ENCODE peak calls at places on chromosomes 3 and 15, in nine cellular contexts. F is cardiac muscle cell, B is OCI-LY7, N is adrenal gland, X is glutamatergic neuron, K is Peyer's patch, R is upper lobe of left lung, I is fibroblast of pulmonary artery, W is astrocyte of the cerebellum. G is an unnamed sample.

GRCh38 chr3:67655364-67656121 is 1.1 kb upstream of the SUCLG2 start:
- DNase-seq in F (no peak), B (peak; percentile 32), N (no peak), X (no peak), K (peak; percentile 93), R (no peak), I (no peak), W (no peak), G (no peak)

GRCh38 chr3:186598108-186598784 is 14.6 kb upstream of the AHSG start:
- DNase-seq in F (peak; percentile 36), B (no peak), N (no peak), X (no peak), K (no peak), R (no peak), I (peak; percentile 68), W (peak; percentile 60), G (no peak)

GRCh38 chr3:134600685-134601502 is 49.9 kb downstream of the KY start:
- DNase-seq in F (peak; percentile 86), B (peak; percentile 57), N (peak; percentile 71), X (peak; percentile 90), K (peak; percentile 31), R (peak; percentile 93), I (peak; percentile 70), W (peak; percentile 42), G (peak; percentile 85)

GRCh38 chr3:31592764-31593163 is 60.0 kb downstream of the STT3B start:
- DNase-seq in F (no peak), B (no peak), N (no peak), X (no peak), K (no peak), R (no peak), I (no peak), W (no peak), G (no peak)

GRCh38 chr3:178736300-178736699 is 200.1 kb downstream of the KCNMB2 start:
- DNase-seq in F (no peak), B (no peak), N (no peak), X (no peak), K (no peak), R (no peak), I (no peak), W (no peak), G (no peak)

GRCh38 chr3:169660709-169661566 is 2.6 kb downstream of the MECOM start:
- DNase-seq in F (peak; percentile 20), B (no peak), N (no peak), X (no peak), K (no peak), R (no peak), I (peak; percentile 67), W (peak; percentile 49), G (no peak)

GRCh38 chr15:75666823-75667501 is 19.2 kb downstream of the SNX33 start:
- DNase-seq in F (no peak), B (no peak), N (no peak), X (peak; percentile 52), K (no peak), R (no peak), I (peak; percentile 99), W (peak; percentile 94), G (no peak)

GRCh38 chr15:99435761-99436346 is 129.9 kb upstream of the MEF2A start:
- DNase-seq in F (no peak), B (no peak), N (peak; percentile 6), X (peak; percentile 4), K (no peak), R (peak; percentile 24), I (no peak), W (no peak), G (no peak)

GRCh38 chr3:148269816-148270215 is 427.9 kb upstream of the AGTR1 start:
- DNase-seq in F (no peak), B (no peak), N (no peak), X (no peak), K (no peak), R (no peak), I (no peak), W (no peak), G (no peak)

GRCh38 chr3:59829527-59829926 is 779.7 kb upstream of the CFAP20DC start:
- DNase-seq in F (no peak), B (no peak), N (no peak), X (no peak), K (no peak), R (no peak), I (no peak), W (no peak), G (no peak)

GRCh38 chr3:72322264-72322976 is 525.8 kb downstream of the SHQ1 start:
- DNase-seq in F (no peak), B (no peak), N (no peak), X (no peak), K (no peak), R (no peak), I (no peak), W (no peak), G (no peak)

GRCh38 chr15:52551762-52552161 is 17.1 kb downstream of the ARPP19 start:
- DNase-seq in F (no peak), B (no peak), N (no peak), X (no peak), K (no peak), R (no peak), I (no peak), W (no peak), G (no peak)

GRCh38 chr15:52540374-52541012 is 11.8 kb upstream of the MYO5A start:
- DNase-seq in F (no peak), B (no peak), N (no peak), X (no peak), K (no peak), R (no peak), I (no peak), W (no peak), G (no peak)

DNA sequence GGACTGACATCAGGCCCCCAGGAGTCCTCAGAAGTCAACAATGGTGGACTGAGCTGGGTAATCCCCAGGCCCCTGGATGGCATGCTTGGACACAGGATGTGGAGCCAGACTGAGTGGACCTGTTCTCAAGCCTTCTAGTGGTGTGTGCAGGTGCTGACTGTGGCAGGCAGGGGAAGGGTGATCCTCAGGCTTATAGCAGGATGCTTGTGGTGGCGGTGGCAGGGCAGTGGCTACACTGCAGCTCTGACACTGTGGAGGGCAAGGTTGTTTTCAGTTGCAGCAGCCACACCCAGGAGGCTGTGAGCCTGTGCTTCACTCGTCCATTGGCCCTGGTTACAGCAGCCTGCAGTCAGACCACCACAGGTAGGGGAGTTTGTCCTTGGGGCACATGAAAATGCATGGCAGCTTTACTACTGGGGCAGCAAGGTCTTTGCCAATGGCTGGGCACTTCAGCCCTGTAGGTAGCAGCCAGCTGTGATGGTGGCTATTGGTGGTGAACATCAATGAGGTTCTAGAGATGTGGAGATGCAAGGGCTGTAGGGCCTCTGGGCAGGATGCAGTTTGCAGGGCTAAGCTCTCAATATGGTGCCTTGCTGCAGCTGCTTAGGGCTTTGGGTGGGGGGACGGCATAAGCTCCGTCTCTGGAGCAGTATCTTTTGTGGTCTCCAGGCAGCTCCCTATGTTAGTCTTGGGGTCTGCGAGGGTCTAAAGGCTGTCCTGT is 17.5 kb upstream of the MYO5A start:
- DNase-seq in F (no peak), B (peak; percentile 16), N (no peak), X (no peak), K (no peak), R (no peak), I (no peak), W (no peak), G (no peak)
- TF ChIP-seq CTCF in F (no peak), B (no peak), N (no peak), X (no peak), K (no peak), R (no peak), I (no peak), W (no peak), G (no peak)

DNA sequence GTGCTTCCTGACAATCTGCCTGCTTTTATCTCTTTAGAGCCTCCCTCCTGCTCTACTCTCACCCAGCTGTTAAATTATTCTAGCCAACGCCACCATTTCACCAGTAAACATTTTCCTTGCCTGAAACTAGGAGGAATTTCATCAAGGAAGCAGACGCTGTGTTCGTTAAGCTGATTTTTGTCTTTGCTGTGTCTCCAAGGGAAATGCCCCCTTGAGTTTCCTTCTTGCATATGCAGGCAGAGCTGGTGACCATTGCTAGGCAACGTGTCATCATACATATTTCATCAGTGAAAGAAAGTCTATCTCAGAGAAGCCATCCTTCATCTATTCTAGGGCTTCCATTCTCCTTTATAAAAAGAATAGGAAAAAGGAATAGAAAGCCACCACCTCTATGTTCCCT is 87.0 kb upstream of the ST8SIA2 start:
- DNase-seq in F (peak; percentile 60), B (no peak), N (no peak), X (peak; percentile 33), K (no peak), R (no peak), I (no peak), W (no peak), G (peak; percentile 20)
- TF ChIP-seq CTCF in F (no peak), B (peak; percentile 25), N (no peak), X (peak; percentile 44), K (no peak), R (no peak), I (no peak), W (peak; percentile 38), G (peak; percentile 64)

GRCh38 chr15:50181983-50182232 is at the start of gene SLC27A2:
- DNase-seq in F (no peak), B (no peak), N (no peak), X (no peak), K (peak; percentile 46), R (no peak), I (peak; percentile 4), W (no peak), G (peak; percentile 37)
- TF ChIP-seq CTCF in F (peak; percentile 16), B (no peak), N (peak; percentile 20), X (peak; percentile 45), K (peak; percentile 41), R (no peak), I (no peak), W (peak; percentile 50), G (peak; percentile 61)

GRCh38 chr3:11651477-11651876 is 7.8 kb upstream of the VGLL4 start:
- DNase-seq in F (no peak), B (no peak), N (no peak), X (no peak), K (no peak), R (no peak), I (no peak), W (no peak), G (no peak)

GRCh38 chr3:11653298-11654055 is 9.8 kb upstream of the VGLL4 start:
- DNase-seq in F (no peak), B (no peak), N (no peak), X (no peak), K (no peak), R (no peak), I (no peak), W (no peak), G (no peak)

GRCh38 chr3:11654166-11654565 is 10.5 kb upstream of the VGLL4 start:
- DNase-seq in F (no peak), B (no peak), N (no peak), X (no peak), K (no peak), R (no peak), I (no peak), W (no peak), G (no peak)

GRCh38 chr3:11650391-11650790 is 6.7 kb upstream of the VGLL4 start:
- DNase-seq in F (no peak), B (no peak), N (no peak), X (no peak), K (no peak), R (no peak), I (no peak), W (no peak), G (no peak)

DNA sequence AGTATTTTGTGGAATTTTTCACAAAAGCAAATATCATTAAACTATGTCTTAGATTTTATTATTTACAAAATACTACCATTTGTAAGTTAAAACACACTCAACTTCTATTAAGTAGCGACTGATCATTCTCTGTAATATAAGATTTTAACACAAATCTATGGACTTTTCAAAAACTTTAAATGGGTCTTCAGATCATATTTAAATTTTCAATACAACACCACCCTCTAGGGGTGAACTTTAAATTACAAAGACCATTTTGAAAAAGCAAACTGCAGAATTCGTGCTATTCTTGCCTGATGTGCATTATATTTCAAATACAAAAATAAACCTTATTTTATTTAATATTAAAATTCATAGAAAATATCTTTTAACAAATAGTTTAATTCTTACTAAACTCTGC is 8.2 kb upstream of the VGLL4 start:
- DNase-seq in F (peak; percentile 38), B (peak; percentile 56), N (no peak), X (no peak), K (no peak), R (no peak), I (peak; percentile 72), W (no peak), G (no peak)
- TF ChIP-seq CTCF in F (peak; percentile 34), B (peak; percentile 83), N (peak; percentile 50), X (peak; percentile 80), K (peak; percentile 61), R (peak; percentile 56), I (peak; percentile 28), W (no peak), G (peak; percentile 78)